ENCODE peak calls at places on chromosome 21, in nine cellular contexts. One of them, this sample, is unnamed.

GRCh38 chr21:42565206-42565810 is 51.7 kb downstream of the SLC37A1 start:
- DNase-seq in naive thymus-derived CD8-positive, alpha-beta T cell: no peak
- DNase-seq in activated naive CD4-positive, alpha-beta T cell treated with anti-CD3 and anti-CD28 coated beads, Interleukin-2, amount 50 U/mL, for 72 hours: peak; percentile 26
- DNase-seq in activated CD4-positive, alpha-beta T cell treated with anti-CD3 and anti-CD28 coated beads, Interleukin-2, amount 10 ng/mL, durations not matched to agents 7 days and 5 days: no peak
- DNase-seq in HEK293T: no peak
- DNase-seq in AG04450: no peak
- DNase-seq in activated CD8-positive, alpha-beta memory T cell treated with anti-CD3 and anti-CD28 coated beads, Interleukin-2, amount 50 U/mL, for 48 hours: peak; percentile 38
- DNase-seq in amniotic stem cell: no peak
- DNase-seq in T follicular helper cell: no peak
- DNase-seq in this sample: no peak

GRCh38 chr21:34545079-34545884 is 33.3 kb upstream of the KCNE1 start:
- DNase-seq in activated CD8-positive, alpha-beta memory T cell treated with anti-CD3 and anti-CD28 coated beads, Interleukin-2, amount 50 U/mL, for 48 hours: peak; percentile 54
- DNase-seq in amniotic stem cell: no peak
- DNase-seq in HEK293T: no peak
- DNase-seq in AG04450: no peak
- DNase-seq in activated CD4-positive, alpha-beta T cell treated with anti-CD3 and anti-CD28 coated beads, Interleukin-2, amount 10 ng/mL, durations not matched to agents 7 days and 5 days: no peak
- DNase-seq in naive thymus-derived CD8-positive, alpha-beta T cell: no peak
- DNase-seq in activated naive CD4-positive, alpha-beta T cell treated with anti-CD3 and anti-CD28 coated beads, Interleukin-2, amount 50 U/mL, for 72 hours: no peak
- DNase-seq in T follicular helper cell: no peak
- DNase-seq in this sample: no peak

GRCh38 chr21:39661121-39661520 is 48.4 kb downstream of the B3GALT5 start:
- DNase-seq in amniotic stem cell: no peak
- DNase-seq in T follicular helper cell: no peak
- DNase-seq in AG04450: no peak
- DNase-seq in activated CD4-positive, alpha-beta T cell treated with anti-CD3 and anti-CD28 coated beads, Interleukin-2, amount 10 ng/mL, durations not matched to agents 7 days and 5 days: no peak
- DNase-seq in HEK293T: no peak
- DNase-seq in activated CD8-positive, alpha-beta memory T cell treated with anti-CD3 and anti-CD28 coated beads, Interleukin-2, amount 50 U/mL, for 48 hours: no peak
- DNase-seq in activated naive CD4-positive, alpha-beta T cell treated with anti-CD3 and anti-CD28 coated beads, Interleukin-2, amount 50 U/mL, for 72 hours: no peak
- DNase-seq in naive thymus-derived CD8-positive, alpha-beta T cell: no peak
- DNase-seq in this sample: no peak

GRCh38 chr21:10273196-10273595 is 248.2 kb upstream of the TPTE start:
- DNase-seq in activated CD4-positive, alpha-beta T cell treated with anti-CD3 and anti-CD28 coated beads, Interleukin-2, amount 10 ng/mL, durations not matched to agents 7 days and 5 days: no peak
- DNase-seq in AG04450: no peak
- DNase-seq in amniotic stem cell: no peak
- DNase-seq in T follicular helper cell: no peak
- DNase-seq in naive thymus-derived CD8-positive, alpha-beta T cell: no peak
- DNase-seq in activated naive CD4-positive, alpha-beta T cell treated with anti-CD3 and anti-CD28 coated beads, Interleukin-2, amount 50 U/mL, for 72 hours: no peak
- DNase-seq in activated CD8-positive, alpha-beta memory T cell treated with anti-CD3 and anti-CD28 coated beads, Interleukin-2, amount 50 U/mL, for 48 hours: no peak
- DNase-seq in HEK293T: no peak
- DNase-seq in this sample: no peak

GRCh38 chr21:44285547-44285992 is at the start of gene AIRE:
- DNase-seq in activated naive CD4-positive, alpha-beta T cell treated with anti-CD3 and anti-CD28 coated beads, Interleukin-2, amount 50 U/mL, for 72 hours: no peak
- DNase-seq in HEK293T: no peak
- DNase-seq in activated CD8-positive, alpha-beta memory T cell treated with anti-CD3 and anti-CD28 coated beads, Interleukin-2, amount 50 U/mL, for 48 hours: no peak
- DNase-seq in amniotic stem cell: no peak
- DNase-seq in naive thymus-derived CD8-positive, alpha-beta T cell: no peak
- DNase-seq in T follicular helper cell: no peak
- DNase-seq in activated CD4-positive, alpha-beta T cell treated with anti-CD3 and anti-CD28 coated beads, Interleukin-2, amount 10 ng/mL, durations not matched to agents 7 days and 5 days: no peak
- DNase-seq in AG04450: no peak
- DNase-seq in this sample: no peak

GRCh38 chr21:31557421-31557955 is 102.0 kb upstream of the SOD1 start:
- DNase-seq in T follicular helper cell: no peak
- DNase-seq in AG04450: no peak
- DNase-seq in activated CD8-positive, alpha-beta memory T cell treated with anti-CD3 and anti-CD28 coated beads, Interleukin-2, amount 50 U/mL, for 48 hours: peak; percentile 64
- DNase-seq in activated naive CD4-positive, alpha-beta T cell treated with anti-CD3 and anti-CD28 coated beads, Interleukin-2, amount 50 U/mL, for 72 hours: peak; percentile 60
- DNase-seq in activated CD4-positive, alpha-beta T cell treated with anti-CD3 and anti-CD28 coated beads, Interleukin-2, amount 10 ng/mL, durations not matched to agents 7 days and 5 days: peak; percentile 16
- DNase-seq in naive thymus-derived CD8-positive, alpha-beta T cell: peak; percentile 34
- DNase-seq in HEK293T: no peak
- DNase-seq in amniotic stem cell: no peak
- DNase-seq in this sample: no peak

GRCh38 chr21:42404534-42404933 is 832 bp downstream of the UBASH3A start:
- DNase-seq in activated CD8-positive, alpha-beta memory T cell treated with anti-CD3 and anti-CD28 coated beads, Interleukin-2, amount 50 U/mL, for 48 hours: no peak
- DNase-seq in activated CD4-positive, alpha-beta T cell treated with anti-CD3 and anti-CD28 coated beads, Interleukin-2, amount 10 ng/mL, durations not matched to agents 7 days and 5 days: peak; percentile 36
- DNase-seq in T follicular helper cell: no peak
- DNase-seq in amniotic stem cell: no peak
- DNase-seq in activated naive CD4-positive, alpha-beta T cell treated with anti-CD3 and anti-CD28 coated beads, Interleukin-2, amount 50 U/mL, for 72 hours: no peak
- DNase-seq in AG04450: no peak
- DNase-seq in HEK293T: no peak
- DNase-seq in naive thymus-derived CD8-positive, alpha-beta T cell: peak; percentile 25
- DNase-seq in this sample: no peak

GRCh38 chr21:46187814-46188213 is 3.6 kb upstream of the SPATC1L start:
- DNase-seq in HEK293T: no peak
- DNase-seq in activated CD4-positive, alpha-beta T cell treated with anti-CD3 and anti-CD28 coated beads, Interleukin-2, amount 10 ng/mL, durations not matched to agents 7 days and 5 days: no peak
- DNase-seq in activated CD8-positive, alpha-beta memory T cell treated with anti-CD3 and anti-CD28 coated beads, Interleukin-2, amount 50 U/mL, for 48 hours: no peak
- DNase-seq in amniotic stem cell: no peak
- DNase-seq in AG04450: no peak
- DNase-seq in T follicular helper cell: no peak
- DNase-seq in naive thymus-derived CD8-positive, alpha-beta T cell: no peak
- DNase-seq in activated naive CD4-positive, alpha-beta T cell treated with anti-CD3 and anti-CD28 coated beads, Interleukin-2, amount 50 U/mL, for 72 hours: no peak
- DNase-seq in this sample: no peak

GRCh38 chr21:31098576-31099005 is 60.3 kb upstream of the KRTAP19-8 start:
- DNase-seq in activated naive CD4-positive, alpha-beta T cell treated with anti-CD3 and anti-CD28 coated beads, Interleukin-2, amount 50 U/mL, for 72 hours: peak; percentile 67
- DNase-seq in activated CD4-positive, alpha-beta T cell treated with anti-CD3 and anti-CD28 coated beads, Interleukin-2, amount 10 ng/mL, durations not matched to agents 7 days and 5 days: peak; percentile 77
- DNase-seq in T follicular helper cell: peak; percentile 57
- DNase-seq in activated CD8-positive, alpha-beta memory T cell treated with anti-CD3 and anti-CD28 coated beads, Interleukin-2, amount 50 U/mL, for 48 hours: peak; percentile 89
- DNase-seq in HEK293T: peak; percentile 86
- DNase-seq in AG04450: peak; percentile 10
- DNase-seq in amniotic stem cell: no peak
- DNase-seq in naive thymus-derived CD8-positive, alpha-beta T cell: peak; percentile 68
- DNase-seq in this sample: no peak

GRCh38 chr21:35465750-35466149 is 416.6 kb upstream of the RUNX1 start:
- DNase-seq in AG04450: no peak
- DNase-seq in T follicular helper cell: no peak
- DNase-seq in amniotic stem cell: no peak
- DNase-seq in activated naive CD4-positive, alpha-beta T cell treated with anti-CD3 and anti-CD28 coated beads, Interleukin-2, amount 50 U/mL, for 72 hours: no peak
- DNase-seq in activated CD4-positive, alpha-beta T cell treated with anti-CD3 and anti-CD28 coated beads, Interleukin-2, amount 10 ng/mL, durations not matched to agents 7 days and 5 days: no peak
- DNase-seq in naive thymus-derived CD8-positive, alpha-beta T cell: no peak
- DNase-seq in activated CD8-positive, alpha-beta memory T cell treated with anti-CD3 and anti-CD28 coated beads, Interleukin-2, amount 50 U/mL, for 48 hours: no peak
- DNase-seq in HEK293T: no peak
- DNase-seq in this sample: no peak

GRCh38 chr21:45334134-45334533 is 46.4 kb upstream of the POFUT2 start:
- DNase-seq in AG04450: no peak
- DNase-seq in amniotic stem cell: no peak
- DNase-seq in naive thymus-derived CD8-positive, alpha-beta T cell: no peak
- DNase-seq in activated CD8-positive, alpha-beta memory T cell treated with anti-CD3 and anti-CD28 coated beads, Interleukin-2, amount 50 U/mL, for 48 hours: no peak
- DNase-seq in activated CD4-positive, alpha-beta T cell treated with anti-CD3 and anti-CD28 coated beads, Interleukin-2, amount 10 ng/mL, durations not matched to agents 7 days and 5 days: no peak
- DNase-seq in HEK293T: no peak
- DNase-seq in activated naive CD4-positive, alpha-beta T cell treated with anti-CD3 and anti-CD28 coated beads, Interleukin-2, amount 50 U/mL, for 72 hours: no peak
- DNase-seq in T follicular helper cell: no peak
- DNase-seq in this sample: no peak

GRCh38 chr21:40143822-40144525 is 276.7 kb downstream of the PCP4 start:
- DNase-seq in activated CD8-positive, alpha-beta memory T cell treated with anti-CD3 and anti-CD28 coated beads, Interleukin-2, amount 50 U/mL, for 48 hours: peak; percentile 79
- DNase-seq in amniotic stem cell: peak; percentile 7
- DNase-seq in activated CD4-positive, alpha-beta T cell treated with anti-CD3 and anti-CD28 coated beads, Interleukin-2, amount 10 ng/mL, durations not matched to agents 7 days and 5 days: peak; percentile 52
- DNase-seq in activated naive CD4-positive, alpha-beta T cell treated with anti-CD3 and anti-CD28 coated beads, Interleukin-2, amount 50 U/mL, for 72 hours: no peak
- DNase-seq in T follicular helper cell: no peak
- DNase-seq in AG04450: no peak
- DNase-seq in HEK293T: peak; percentile 40
- DNase-seq in naive thymus-derived CD8-positive, alpha-beta T cell: peak; percentile 20
- DNase-seq in this sample: no peak

GRCh38 chr21:32726742-32727477 is 903 bp downstream of the SYNJ1 start:
- DNase-seq in AG04450: no peak
- DNase-seq in activated CD4-positive, alpha-beta T cell treated with anti-CD3 and anti-CD28 coated beads, Interleukin-2, amount 10 ng/mL, durations not matched to agents 7 days and 5 days: peak; percentile 17
- DNase-seq in activated naive CD4-positive, alpha-beta T cell treated with anti-CD3 and anti-CD28 coated beads, Interleukin-2, amount 50 U/mL, for 72 hours: no peak
- DNase-seq in T follicular helper cell: no peak
- DNase-seq in amniotic stem cell: no peak
- DNase-seq in naive thymus-derived CD8-positive, alpha-beta T cell: peak; percentile 25
- DNase-seq in HEK293T: peak; percentile 58
- DNase-seq in activated CD8-positive, alpha-beta memory T cell treated with anti-CD3 and anti-CD28 coated beads, Interleukin-2, amount 50 U/mL, for 48 hours: no peak
- DNase-seq in this sample: no peak